ENCODE peak calls at places on chromosomes 1 and 21, in four cellular contexts. S is spleen, B is SK-N-SH, Z is stomach. C is an unnamed sample.

GRCh38 chr1:180232521-180233043 is 2.5 kb downstream of the LHX4 start:
- DNase-seq in S (no peak), B (no peak), Z (no peak), C (no peak)

GRCh38 chr1:43552813-43553212 is 22.1 kb downstream of the PTPRF start:
- DNase-seq in S (no peak), B (no peak), Z (peak), C (no peak)

GRCh38 chr21:45529785-45530422 is 12.3 kb downstream of the SLC19A1 start:
- DNase-seq in S (peak), B (no peak), Z (no peak), C (no peak)

GRCh38 chr21:20639026-20639425 is 359.2 kb upstream of the NCAM2 start:
- DNase-seq in S (no peak), B (no peak), Z (no peak), C (peak)

GRCh38 chr1:153683853-153684252 is 5.4 kb downstream of the NPR1 start:
- DNase-seq in S (peak), B (no peak), Z (no peak), C (no peak)

GRCh38 chr1:27648602-27649305 is 13.8 kb upstream of the FGR start:
- DNase-seq in S (no peak), B (no peak), Z (no peak), C (no peak)

GRCh38 chr1:228416217-228416971 is at the start of gene TRIM17:
- DNase-seq in S (peak), B (peak), Z (no peak), C (no peak)

GRCh38 chr1:160612613-160613218 is 33.4 kb upstream of the CD84 start:
- DNase-seq in S (no peak), B (no peak), Z (no peak), C (no peak)

GRCh38 chr21:46397211-46397905 is 61.3 kb upstream of the DIP2A start:
- DNase-seq in S (no peak), B (no peak), Z (no peak), C (no peak)

GRCh38 chr1:228415221-228415620 is 1.4 kb downstream of the TRIM17 start:
- DNase-seq in S (peak), B (no peak), Z (no peak), C (no peak)

GRCh38 chr21:42455754-42456440 is 40.1 kb downstream of the RSPH1 start:
- DNase-seq in S (no peak), B (no peak), Z (no peak), C (no peak)

GRCh38 chr1:200985481-200985880 is 38.0 kb downstream of the KIF21B start:
- DNase-seq in S (no peak), B (no peak), Z (no peak), C (no peak)

GRCh38 chr1:159469921-159470595 is 30.5 kb downstream of the OR10J1 start:
- DNase-seq in S (no peak), B (no peak), Z (no peak), C (no peak)

GRCh38 chr1:148263906-148264255 is 111.8 kb upstream of the NBPF11 start:
- DNase-seq in S (no peak), B (no peak), Z (peak), C (no peak)
- H3K27ac ChIP-seq in S (peak), B (no peak), Z (no peak), C (no peak)

GRCh38 chr1:94736549-94736948 is 83.6 kb upstream of the SLC44A3 start:
- DNase-seq in S (no peak), B (no peak), Z (no peak), C (no peak)

GRCh38 chr1:94738371-94738770 is 81.8 kb upstream of the SLC44A3 start:
- DNase-seq in S (no peak), B (no peak), Z (no peak), C (no peak)

GRCh38 chr1:94736073-94736472 is 84.1 kb upstream of the SLC44A3 start:
- DNase-seq in S (no peak), B (no peak), Z (no peak), C (no peak)

GRCh38 chr1:94737124-94737998 is 82.8 kb upstream of the SLC44A3 start:
- DNase-seq in S (no peak), B (no peak), Z (no peak), C (no peak)

DNA sequence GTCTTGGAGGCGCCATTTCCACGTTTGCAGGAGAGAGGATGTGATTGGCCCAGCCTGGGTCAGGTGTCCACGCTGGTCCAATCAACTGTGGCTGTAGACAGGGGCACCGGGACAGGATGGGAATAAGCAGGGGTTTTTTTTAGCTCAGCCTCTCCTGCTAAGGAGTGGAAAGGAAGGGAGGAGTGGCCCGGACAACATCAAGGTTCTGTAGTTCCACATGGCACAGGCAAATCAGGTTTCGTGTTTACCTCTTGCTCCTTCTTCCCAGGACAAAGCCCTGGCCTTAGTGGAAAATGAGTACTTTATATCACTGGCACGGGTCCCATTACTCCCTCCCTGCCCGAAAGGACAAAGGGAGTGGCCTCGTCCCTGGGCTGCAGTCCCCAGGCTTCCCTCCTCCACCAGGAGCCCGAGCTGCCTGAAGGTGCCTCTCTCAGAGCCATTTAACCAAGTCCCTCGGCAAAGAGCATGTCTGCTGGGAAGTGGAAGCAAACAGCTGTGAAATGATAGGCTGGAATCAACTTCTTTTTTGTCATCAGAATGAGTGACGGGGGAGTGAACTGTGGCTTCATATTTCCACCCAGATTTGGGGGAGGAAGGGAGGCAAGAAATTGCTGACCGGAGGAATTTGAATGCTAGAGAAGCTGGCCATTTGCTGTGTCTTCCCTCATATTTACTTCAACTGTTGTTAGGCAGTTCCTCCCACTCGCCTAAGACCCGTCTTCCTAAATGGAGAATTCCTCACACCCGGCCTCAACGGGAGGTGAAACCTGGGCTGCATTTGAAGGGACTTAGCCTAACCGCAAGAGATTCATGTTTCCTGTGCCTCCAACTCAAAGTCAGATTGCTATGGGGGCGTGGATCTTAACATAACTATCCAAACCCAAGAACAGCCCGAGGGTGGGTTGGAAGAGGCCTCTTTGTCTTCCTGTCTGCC is 84.9 kb upstream of the SLC44A3 start:
- DNase-seq in S (no peak), B (no peak), Z (peak), C (peak)
- H3K4me3 ChIP-seq in S (no peak), B (no peak), Z (no peak), C (peak)

DNA sequence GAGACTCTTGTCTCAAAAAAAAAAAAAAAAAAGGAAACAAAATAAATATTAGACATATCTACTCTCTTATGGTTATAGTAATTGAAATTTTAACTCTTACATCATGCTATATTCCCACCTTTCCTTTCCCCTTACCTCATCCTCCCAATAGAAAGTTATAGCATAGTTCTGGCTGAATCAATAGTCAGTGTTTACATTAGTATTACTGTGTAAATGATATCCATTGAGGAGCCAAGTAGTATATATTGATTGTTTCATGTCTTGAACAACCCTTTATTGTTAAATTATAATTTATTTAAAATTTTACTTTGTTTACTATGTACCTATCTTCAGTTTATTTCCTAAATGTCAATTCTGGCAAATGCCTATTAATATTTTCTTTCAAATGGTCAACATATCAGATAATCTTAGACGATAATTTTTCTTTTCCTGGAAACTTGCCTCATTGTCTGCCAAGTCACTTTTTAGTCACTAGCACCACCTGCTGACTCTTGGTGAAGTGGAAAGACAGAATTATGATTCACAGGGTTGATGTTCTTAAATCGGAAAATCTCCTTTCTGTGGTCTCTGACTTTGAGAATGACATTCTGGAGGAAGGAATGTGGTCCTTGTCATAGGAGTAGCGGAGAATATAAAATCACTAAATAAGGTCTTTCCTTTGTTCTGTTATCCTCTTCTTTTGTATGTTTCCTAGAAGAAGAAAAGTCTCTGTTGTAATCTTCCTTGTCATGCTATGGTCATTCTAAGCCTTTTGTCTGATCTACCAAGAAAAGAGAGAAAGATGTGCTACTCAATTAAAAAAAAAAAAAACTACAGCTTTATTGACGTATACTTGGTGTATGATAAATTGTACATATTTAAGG is 8.6 kb downstream of the HJV start:
- DNase-seq in S (no peak), B (peak), Z (peak), C (peak)
- TF ChIP-seq POLR2AphosphoS5 in S (no peak), B (no peak), Z (peak), C (no peak)

GRCh38 chr1:1274299-1274930 is 761 bp upstream of the UBE2J2 start:
- DNase-seq in S (peak), B (no peak), Z (no peak), C (no peak)
- H3K27ac ChIP-seq in S (peak), B (peak), Z (peak), C (peak)

GRCh38 chr1:19157653-19158052 is 52.4 kb downstream of the UBR4 start:
- DNase-seq in S (no peak), B (no peak), Z (no peak), C (no peak)
- H3K4me3 ChIP-seq in S (no peak), B (no peak), Z (no peak), C (no peak)

GRCh38 chr21:26565105-26565504 is 8.0 kb downstream of the CYYR1 start:
- DNase-seq in S (no peak), B (no peak), Z (no peak), C (no peak)

GRCh38 chr21:26565546-26565945 is 7.5 kb downstream of the CYYR1 start:
- DNase-seq in S (no peak), B (no peak), Z (no peak), C (no peak)

GRCh38 chr21:26572026-26572425 is 1.1 kb downstream of the CYYR1 start:
- DNase-seq in S (no peak), B (no peak), Z (no peak), C (no peak)

GRCh38 chr21:26572668-26573381 is at the start of gene CYYR1:
- DNase-seq in S (peak), B (peak), Z (no peak), C (no peak)

GRCh38 chr21:26570203-26570602 is 2.9 kb downstream of the CYYR1 start:
- DNase-seq in S (no peak), B (no peak), Z (no peak), C (no peak)
- TF ChIP-seq POLR2AphosphoS5 in S (no peak), B (no peak), Z (no peak), C (no peak)

GRCh38 chr21:29080454-29080930 is 7.0 kb upstream of the CCT8 start:
- DNase-seq in S (peak), B (no peak), Z (no peak), C (no peak)
- H3K27ac ChIP-seq in S (peak), B (no peak), Z (peak), C (no peak)

DNA sequence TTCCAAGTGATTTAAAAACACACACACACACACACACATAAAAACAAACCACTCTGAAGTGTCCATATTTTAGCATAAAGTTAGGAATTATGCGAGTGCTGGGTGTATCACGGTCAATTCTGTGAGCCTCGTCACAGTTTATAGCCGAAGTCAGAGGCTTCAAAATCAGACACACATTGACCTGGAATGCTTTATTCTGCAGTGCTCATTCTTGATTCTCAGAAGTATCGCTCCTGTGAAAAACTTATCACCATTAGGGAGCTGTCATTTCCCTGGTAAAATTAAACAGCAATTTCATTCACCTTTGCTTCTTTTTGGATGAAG is 8.7 kb upstream of the IRF2BP2 start:
- DNase-seq in S (no peak), B (no peak), Z (no peak), C (no peak)
- H3K4me3 ChIP-seq in S (no peak), B (no peak), Z (no peak), C (no peak)

DNA sequence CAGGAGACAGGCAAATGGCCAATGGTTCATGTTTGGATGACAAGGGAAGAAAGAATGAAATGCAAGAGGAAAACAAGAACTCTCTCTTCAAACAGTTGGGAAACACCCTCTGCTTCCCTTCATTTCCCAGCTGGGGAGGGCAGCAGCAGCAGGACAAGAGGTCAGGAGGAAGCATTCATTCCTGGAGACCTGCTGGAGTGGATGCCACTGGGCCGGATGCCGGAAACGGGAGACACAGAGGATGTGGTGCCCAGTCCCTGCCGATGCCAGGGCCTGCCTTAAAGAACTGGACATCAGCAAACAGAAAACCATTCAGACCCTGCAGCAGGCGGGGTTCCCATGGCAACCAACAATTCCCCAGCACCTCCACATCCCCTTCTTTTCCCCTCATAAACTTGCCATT is 102.3 kb upstream of the ZNF648 start:
- DNase-seq in S (peak), B (no peak), Z (no peak), C (no peak)
- TF ChIP-seq POLR2AphosphoS5 in S (peak), B (no peak), Z (peak), C (no peak)

C was measured in SK-N-MC.